ENCODE peak calls at places on chromosomes 6 and 20, in eight cellular contexts. One of them, this sample, is unnamed. For H3K9me3 and H3K4me1, the result is how much of the 10 kb centered on the place peaks cover.

GRCh38 chr20:46270977-46271744 is 37.1 kb downstream of the CDH22 start:
- DNase-seq in upper lobe of left lung: no peak
- DNase-seq in H1: no peak
- DNase-seq in tibial nerve: no peak
- DNase-seq in heart left ventricle: no peak
- DNase-seq in astrocyte: no peak
- DNase-seq in CD4-positive, alpha-beta memory T cell: no peak
- DNase-seq in SJSA1: no peak
- DNase-seq in this sample: no peak

GRCh38 chr6:17886891-17887290 is 100.5 kb downstream of the KIF13A start:
- DNase-seq in SJSA1: no peak
- DNase-seq in CD4-positive, alpha-beta memory T cell: no peak
- DNase-seq in H1: no peak
- DNase-seq in astrocyte: peak
- DNase-seq in heart left ventricle: no peak
- DNase-seq in tibial nerve: no peak
- DNase-seq in upper lobe of left lung: no peak
- DNase-seq in this sample: no peak

GRCh38 chr6:133645000-133645619 is 243.8 kb upstream of the TCF21 start:
- DNase-seq in upper lobe of left lung: no peak
- DNase-seq in CD4-positive, alpha-beta memory T cell: no peak
- DNase-seq in tibial nerve: no peak
- DNase-seq in heart left ventricle: no peak
- DNase-seq in H1: no peak
- DNase-seq in SJSA1: no peak
- DNase-seq in astrocyte: peak
- DNase-seq in this sample: no peak

GRCh38 chr20:58450259-58450658 is 61.2 kb downstream of the VAPB start:
- DNase-seq in SJSA1: no peak
- DNase-seq in upper lobe of left lung: no peak
- DNase-seq in H1: no peak
- DNase-seq in tibial nerve: no peak
- DNase-seq in CD4-positive, alpha-beta memory T cell: no peak
- DNase-seq in heart left ventricle: no peak
- DNase-seq in astrocyte: no peak
- DNase-seq in this sample: no peak

GRCh38 chr20:62957136-62958117 is 4.9 kb downstream of the SLC17A9 start:
- DNase-seq in tibial nerve: no peak
- DNase-seq in astrocyte: no peak
- DNase-seq in heart left ventricle: no peak
- DNase-seq in upper lobe of left lung: no peak
- DNase-seq in CD4-positive, alpha-beta memory T cell: peak
- DNase-seq in SJSA1: no peak
- DNase-seq in H1: no peak
- DNase-seq in this sample: no peak

GRCh38 chr20:25223179-25223661 is 24.7 kb upstream of the PYGB start:
- DNase-seq in astrocyte: peak
- DNase-seq in H1: peak
- DNase-seq in upper lobe of left lung: no peak
- DNase-seq in CD4-positive, alpha-beta memory T cell: no peak
- DNase-seq in heart left ventricle: no peak
- DNase-seq in tibial nerve: no peak
- DNase-seq in SJSA1: peak
- DNase-seq in this sample: no peak

GRCh38 chr6:151254451-151255081 is 14.8 kb downstream of the AKAP12 start:
- DNase-seq in H1: no peak
- DNase-seq in CD4-positive, alpha-beta memory T cell: no peak
- DNase-seq in tibial nerve: no peak
- DNase-seq in upper lobe of left lung: no peak
- DNase-seq in heart left ventricle: no peak
- DNase-seq in astrocyte: peak
- DNase-seq in SJSA1: peak
- DNase-seq in this sample: no peak

GRCh38 chr20:7859371-7859802 is 80.9 kb downstream of the HAO1 start:
- DNase-seq in H1: no peak
- DNase-seq in upper lobe of left lung: no peak
- DNase-seq in tibial nerve: peak
- DNase-seq in astrocyte: peak
- DNase-seq in SJSA1: no peak
- DNase-seq in heart left ventricle: peak
- DNase-seq in CD4-positive, alpha-beta memory T cell: no peak
- DNase-seq in this sample: no peak

GRCh38 chr20:57654363-57654997 is 34.3 kb upstream of the ZBP1 start:
- DNase-seq in CD4-positive, alpha-beta memory T cell: no peak
- DNase-seq in H1: peak
- DNase-seq in SJSA1: peak
- DNase-seq in tibial nerve: peak
- DNase-seq in heart left ventricle: peak
- DNase-seq in upper lobe of left lung: peak
- DNase-seq in astrocyte: peak
- DNase-seq in this sample: peak

GRCh38 chr6:156867121-156867520 is 89.9 kb downstream of the ARID1B start:
- DNase-seq in SJSA1: no peak
- DNase-seq in upper lobe of left lung: no peak
- DNase-seq in CD4-positive, alpha-beta memory T cell: no peak
- DNase-seq in tibial nerve: no peak
- DNase-seq in astrocyte: no peak
- DNase-seq in heart left ventricle: no peak
- DNase-seq in H1: no peak
- DNase-seq in this sample: no peak

GRCh38 chr6:161272600-161273355 is 1.1 kb downstream of the AGPAT4 start:
- DNase-seq in H1: no peak
- DNase-seq in upper lobe of left lung: no peak
- DNase-seq in SJSA1: no peak
- DNase-seq in tibial nerve: peak
- DNase-seq in heart left ventricle: no peak
- DNase-seq in astrocyte: peak
- DNase-seq in CD4-positive, alpha-beta memory T cell: no peak
- DNase-seq in this sample: no peak

GRCh38 chr6:143948208-143948607 is 59.9 kb downstream of the PLAGL1 start:
- DNase-seq in tibial nerve: no peak
- DNase-seq in astrocyte: no peak
- DNase-seq in heart left ventricle: no peak
- DNase-seq in upper lobe of left lung: no peak
- DNase-seq in CD4-positive, alpha-beta memory T cell: no peak
- DNase-seq in SJSA1: no peak
- DNase-seq in H1: no peak
- DNase-seq in this sample: no peak

GRCh38 chr6:13355043-13355945 is 27.0 kb upstream of the TBC1D7 start:
- DNase-seq in heart left ventricle: no peak
- DNase-seq in tibial nerve: no peak
- DNase-seq in astrocyte: peak
- DNase-seq in CD4-positive, alpha-beta memory T cell: peak
- DNase-seq in upper lobe of left lung: no peak
- DNase-seq in H1: no peak
- DNase-seq in SJSA1: peak
- DNase-seq in this sample: no peak

GRCh38 chr6:128487746-128488145 is 32.7 kb downstream of the PTPRK start:
- DNase-seq in CD4-positive, alpha-beta memory T cell: no peak
- DNase-seq in H1: no peak
- DNase-seq in heart left ventricle: no peak
- DNase-seq in upper lobe of left lung: no peak
- DNase-seq in tibial nerve: no peak
- DNase-seq in SJSA1: no peak
- DNase-seq in astrocyte: peak
- DNase-seq in this sample: no peak

GRCh38 chr6:79812195-79812594 is 135.2 kb downstream of the ELOVL4 start:
- DNase-seq in upper lobe of left lung: no peak
- DNase-seq in SJSA1: no peak
- DNase-seq in H1: no peak
- DNase-seq in CD4-positive, alpha-beta memory T cell: no peak
- DNase-seq in astrocyte: no peak
- DNase-seq in tibial nerve: no peak
- DNase-seq in heart left ventricle: no peak
- DNase-seq in this sample: no peak

GRCh38 chr6:138357928-138358327 is 19.8 kb upstream of the SMIM28 start:
- DNase-seq in astrocyte: no peak
- DNase-seq in heart left ventricle: no peak
- DNase-seq in CD4-positive, alpha-beta memory T cell: no peak
- DNase-seq in tibial nerve: no peak
- DNase-seq in SJSA1: no peak
- DNase-seq in upper lobe of left lung: no peak
- DNase-seq in H1: no peak
- DNase-seq in this sample: no peak
- H3K9me3 ChIP-seq in astrocyte: under half
- H3K9me3 ChIP-seq in heart left ventricle: under half
- H3K9me3 ChIP-seq in CD4-positive, alpha-beta memory T cell: under half
- H3K9me3 ChIP-seq in tibial nerve: under half
- H3K9me3 ChIP-seq in SJSA1: under half
- H3K9me3 ChIP-seq in upper lobe of left lung: under half
- H3K9me3 ChIP-seq in H1: under half
- H3K9me3 ChIP-seq in this sample: under half

DNA sequence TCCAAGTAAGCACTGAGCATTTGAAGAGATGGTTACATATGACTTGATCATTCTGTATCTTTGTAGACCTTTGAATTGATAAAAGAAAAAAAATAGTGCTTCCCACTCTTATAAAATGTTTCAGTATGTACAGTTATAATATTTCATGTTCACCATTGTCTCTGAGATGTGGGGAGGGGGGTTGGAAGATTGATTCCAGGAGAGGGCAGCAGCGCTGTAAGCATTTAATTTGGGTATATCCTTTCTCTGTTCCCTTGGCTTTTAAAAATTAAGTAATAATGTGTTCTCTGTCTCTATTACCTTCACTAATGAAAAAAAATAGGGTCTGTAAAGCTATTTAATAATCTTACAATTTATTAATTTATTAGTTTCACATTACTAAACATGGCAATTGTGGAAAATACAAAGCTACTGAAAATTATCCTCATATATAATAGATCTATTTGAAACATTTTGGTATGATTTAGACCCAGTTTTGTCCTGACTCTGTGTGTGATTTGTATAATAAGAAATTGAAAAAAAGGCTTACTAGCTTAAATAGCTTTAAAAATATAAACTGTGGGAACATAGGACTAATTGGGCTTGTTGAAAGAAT is 341.2 kb downstream of the CDKAL1 start:
- DNase-seq in heart left ventricle: no peak
- DNase-seq in astrocyte: peak
- DNase-seq in CD4-positive, alpha-beta memory T cell: no peak
- DNase-seq in H1: no peak
- DNase-seq in tibial nerve: no peak
- DNase-seq in SJSA1: no peak
- DNase-seq in upper lobe of left lung: no peak
- DNase-seq in this sample: no peak
- H3K4me1 ChIP-seq in heart left ventricle: under half
- H3K4me1 ChIP-seq in astrocyte: under half
- H3K4me1 ChIP-seq in CD4-positive, alpha-beta memory T cell: under half
- H3K4me1 ChIP-seq in H1: under half
- H3K4me1 ChIP-seq in tibial nerve: under half
- H3K4me1 ChIP-seq in SJSA1: under half
- H3K4me1 ChIP-seq in upper lobe of left lung: under half
- H3K4me1 ChIP-seq in this sample: under half

GRCh38 chr6:7125290-7125689 is 17.5 kb downstream of the RREB1 start:
- DNase-seq in heart left ventricle: no peak
- DNase-seq in tibial nerve: no peak
- DNase-seq in CD4-positive, alpha-beta memory T cell: no peak
- DNase-seq in upper lobe of left lung: no peak
- DNase-seq in SJSA1: no peak
- DNase-seq in astrocyte: no peak
- DNase-seq in H1: no peak
- DNase-seq in this sample: no peak

GRCh38 chr6:7126759-7127158 is 19.0 kb downstream of the RREB1 start:
- DNase-seq in astrocyte: no peak
- DNase-seq in upper lobe of left lung: no peak
- DNase-seq in tibial nerve: no peak
- DNase-seq in heart left ventricle: no peak
- DNase-seq in H1: no peak
- DNase-seq in SJSA1: no peak
- DNase-seq in CD4-positive, alpha-beta memory T cell: no peak
- DNase-seq in this sample: no peak

GRCh38 chr6:7124114-7124513 is 16.4 kb downstream of the RREB1 start:
- DNase-seq in astrocyte: no peak
- DNase-seq in H1: no peak
- DNase-seq in heart left ventricle: no peak
- DNase-seq in tibial nerve: no peak
- DNase-seq in upper lobe of left lung: no peak
- DNase-seq in CD4-positive, alpha-beta memory T cell: no peak
- DNase-seq in SJSA1: no peak
- DNase-seq in this sample: no peak

GRCh38 chr6:7122684-7123083 is 14.9 kb downstream of the RREB1 start:
- DNase-seq in astrocyte: no peak
- DNase-seq in upper lobe of left lung: no peak
- DNase-seq in SJSA1: no peak
- DNase-seq in CD4-positive, alpha-beta memory T cell: no peak
- DNase-seq in tibial nerve: no peak
- DNase-seq in heart left ventricle: no peak
- DNase-seq in H1: no peak
- DNase-seq in this sample: no peak

DNA sequence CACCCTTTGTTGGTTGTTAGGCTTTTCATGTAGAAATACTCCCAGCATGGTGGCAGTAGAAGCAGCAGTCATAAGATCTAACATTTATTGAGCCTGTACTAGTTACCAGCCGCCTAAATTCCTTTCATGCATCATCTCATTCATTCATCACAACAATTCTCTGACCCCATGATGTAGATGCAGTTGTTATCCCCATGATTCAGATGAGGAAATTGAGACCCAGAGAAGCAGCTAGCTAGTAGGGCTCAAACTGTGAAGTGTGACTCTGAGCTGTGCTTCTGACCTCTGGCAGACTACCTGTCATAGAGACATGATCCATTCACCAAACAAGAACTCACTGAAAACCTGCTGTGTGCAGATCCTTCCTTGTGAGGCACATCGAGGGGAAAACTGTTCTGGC is 16.9 kb downstream of the RREB1 start:
- DNase-seq in SJSA1: no peak
- DNase-seq in tibial nerve: no peak
- DNase-seq in astrocyte: no peak
- DNase-seq in CD4-positive, alpha-beta memory T cell: no peak
- DNase-seq in H1: no peak
- DNase-seq in upper lobe of left lung: no peak
- DNase-seq in heart left ventricle: no peak
- DNase-seq in this sample: no peak
- H3K27ac ChIP-seq in SJSA1: no peak
- H3K27ac ChIP-seq in tibial nerve: no peak
- H3K27ac ChIP-seq in astrocyte: no peak
- H3K27ac ChIP-seq in CD4-positive, alpha-beta memory T cell: no peak
- H3K27ac ChIP-seq in H1: no peak
- H3K27ac ChIP-seq in upper lobe of left lung: peak
- H3K27ac ChIP-seq in heart left ventricle: no peak
- H3K27ac ChIP-seq in this sample: no peak

DNA sequence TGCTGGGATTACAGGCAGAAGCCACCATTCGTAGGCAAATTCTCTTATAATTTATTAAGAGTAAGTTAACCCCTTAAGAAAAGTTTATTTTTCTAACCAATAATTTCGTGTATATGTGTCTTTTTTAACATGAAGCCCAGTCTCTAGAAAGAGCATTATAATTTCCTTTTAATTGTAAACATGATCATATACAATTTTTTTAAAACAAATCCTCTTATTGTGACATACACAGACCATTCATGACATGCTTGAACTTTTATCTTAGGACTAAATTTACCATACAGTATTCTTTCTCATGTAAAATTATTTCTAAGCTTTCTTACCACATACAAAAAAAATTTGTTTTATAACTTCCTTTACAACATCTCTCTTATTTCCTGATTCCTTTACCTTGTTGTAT is 6.7 kb downstream of the ACOT13 start:
- DNase-seq in H1: no peak
- DNase-seq in tibial nerve: no peak
- DNase-seq in heart left ventricle: no peak
- DNase-seq in astrocyte: no peak
- DNase-seq in SJSA1: no peak
- DNase-seq in upper lobe of left lung: no peak
- DNase-seq in CD4-positive, alpha-beta memory T cell: no peak
- DNase-seq in this sample: no peak
- H3K9me3 ChIP-seq in H1: under half
- H3K9me3 ChIP-seq in tibial nerve: under half
- H3K9me3 ChIP-seq in heart left ventricle: under half
- H3K9me3 ChIP-seq in astrocyte: under half
- H3K9me3 ChIP-seq in SJSA1: under half
- H3K9me3 ChIP-seq in upper lobe of left lung: under half
- H3K9me3 ChIP-seq in CD4-positive, alpha-beta memory T cell: under half
- H3K9me3 ChIP-seq in this sample: under half

GRCh38 chr6:34664270-34664971 is 32.1 kb downstream of the ILRUN start:
- DNase-seq in tibial nerve: no peak
- DNase-seq in heart left ventricle: no peak
- DNase-seq in H1: no peak
- DNase-seq in SJSA1: no peak
- DNase-seq in astrocyte: no peak
- DNase-seq in upper lobe of left lung: no peak
- DNase-seq in CD4-positive, alpha-beta memory T cell: no peak
- DNase-seq in this sample: no peak
- H3K4me1 ChIP-seq in tibial nerve: under half
- H3K4me1 ChIP-seq in heart left ventricle: under half
- H3K4me1 ChIP-seq in H1: under half
- H3K4me1 ChIP-seq in SJSA1: under half
- H3K4me1 ChIP-seq in astrocyte: under half
- H3K4me1 ChIP-seq in upper lobe of left lung: under half
- H3K4me1 ChIP-seq in CD4-positive, alpha-beta memory T cell: half or more
- H3K4me1 ChIP-seq in this sample: under half